ENCODE peak calls at places on chromosomes 7 and 10, in eight cellular contexts. T is fibroblast of lung, I is HepG2, G is astrocyte, L is K562, V is PC-9, N is neural progenitor cell, Y is H1. A is an unnamed sample.
A peak's percentile ranks its signal among the peaks of the same experiment; 100 is the strongest.

GRCh38 chr7:36127075-36127740 is 25.8 kb upstream of the EEPD1 start:
- DNase-seq in T (no peak), I (no peak), G (no peak), L (no peak), V (no peak), N (no peak), Y (no peak), A (no peak)

GRCh38 chr10:48890904-48891839 is 48.5 kb downstream of the LRRC18 start:
- DNase-seq in T (peak; percentile 5), I (no peak), G (no peak), L (no peak), V (no peak), N (peak; percentile 31), Y (no peak), A (no peak)

GRCh38 chr10:122112625-122113160 is 123.7 kb downstream of the TACC2 start:
- DNase-seq in T (peak; percentile 96), I (peak; percentile 77), G (peak; percentile 92), L (peak; percentile 22), V (peak; percentile 87), N (peak; percentile 93), Y (peak; percentile 80), A (peak; percentile 96)

GRCh38 chr7:101163281-101164070 is 1.9 kb downstream of the VGF start:
- DNase-seq in T (no peak), I (no peak), G (no peak), L (peak; percentile 74), V (peak; percentile 75), N (peak; percentile 63), Y (peak; percentile 82), A (no peak)

GRCh38 chr7:4025694-4026615 is 656.1 kb upstream of the FOXK1 start:
- DNase-seq in T (no peak), I (no peak), G (no peak), L (no peak), V (no peak), N (no peak), Y (no peak), A (no peak)

GRCh38 chr10:490256-490655 is 199.2 kb downstream of the DIP2C start:
- DNase-seq in T (peak; percentile 64), I (no peak), G (no peak), L (no peak), V (no peak), N (no peak), Y (no peak), A (no peak)

GRCh38 chr7:12436126-12436525 is 32.5 kb upstream of the VWDE start:
- DNase-seq in T (no peak), I (no peak), G (no peak), L (no peak), V (no peak), N (no peak), Y (no peak), A (no peak)

GRCh38 chr7:128833148-128833938 is 3.1 kb downstream of the FLNC start:
- DNase-seq in T (peak; percentile 91), I (no peak), G (peak; percentile 93), L (peak; percentile 89), V (peak; percentile 33), N (peak; percentile 69), Y (peak; percentile 66), A (peak; percentile 71)

GRCh38 chr7:34160261-34160752 is 255.0 kb downstream of the BMPER start:
- DNase-seq in T (peak; percentile 44), I (no peak), G (peak; percentile 90), L (no peak), V (no peak), N (no peak), Y (no peak), A (no peak)

GRCh38 chr7:28784166-28784870 is 173.8 kb downstream of the TRIL start:
- DNase-seq in T (peak; percentile 61), I (no peak), G (peak; percentile 94), L (no peak), V (no peak), N (peak; percentile 11), Y (no peak), A (peak; percentile 12)

GRCh38 chr7:28953628-28954027 is 4.5 kb downstream of the TRIL start:
- DNase-seq in T (peak; percentile 89), I (no peak), G (peak; percentile 71), L (no peak), V (no peak), N (no peak), Y (no peak), A (no peak)

GRCh38 chr10:21285742-21286311 is 239.7 kb downstream of the SKIDA1 start:
- DNase-seq in T (no peak), I (no peak), G (peak; percentile 49), L (no peak), V (no peak), N (no peak), Y (no peak), A (no peak)

GRCh38 chr7:47087866-47088265 is 494.0 kb downstream of the TNS3 start:
- DNase-seq in T (no peak), I (no peak), G (peak; percentile 47), L (no peak), V (no peak), N (no peak), Y (no peak), A (no peak)

GRCh38 chr7:151020231-151020630 is 4.1 kb downstream of the ATG9B start:
- DNase-seq in T (no peak), I (no peak), G (no peak), L (no peak), V (no peak), N (peak; percentile 77), Y (no peak), A (no peak)

GRCh38 chr7:1245596-1245995 is 12.9 kb downstream of the UNCX start:
- DNase-seq in T (no peak), I (no peak), G (no peak), L (no peak), V (peak; percentile 24), N (peak; percentile 41), Y (no peak), A (no peak)

GRCh38 chr7:1248077-1248458 is 15.4 kb downstream of the UNCX start:
- DNase-seq in T (no peak), I (no peak), G (no peak), L (no peak), V (no peak), N (peak; percentile 60), Y (no peak), A (no peak)

GRCh38 chr7:1247527-1248041 is 14.9 kb downstream of the UNCX start:
- DNase-seq in T (no peak), I (no peak), G (no peak), L (no peak), V (no peak), N (peak; percentile 87), Y (no peak), A (no peak)

GRCh38 chr7:1246170-1246870 is 13.6 kb downstream of the UNCX start:
- DNase-seq in T (no peak), I (no peak), G (no peak), L (no peak), V (no peak), N (peak; percentile 51), Y (no peak), A (no peak)

GRCh38 chr7:1246871-1247526 is 14.3 kb downstream of the UNCX start:
- DNase-seq in T (no peak), I (no peak), G (no peak), L (no peak), V (no peak), N (peak; percentile 34), Y (no peak), A (no peak)
- TF ChIP-seq EZH2 in T (peak; percentile 79), I (no peak), G (peak; percentile 98), L (no peak), V (no peak), N (peak; percentile 97), Y (peak; percentile 85), A (peak; percentile 98)

GRCh38 chr7:92732451-92733036 is 103.8 kb downstream of the CDK6 start:
- DNase-seq in T (no peak), I (no peak), G (no peak), L (no peak), V (no peak), N (no peak), Y (no peak), A (no peak)
- H4K20me1 ChIP-seq in T (no peaks in the 10 kb centered on the region), I (peaks cover 4% of the 10 kb centered on the region), G (peaks cover 30% of the 10 kb centered on the region), L (no peaks in the 10 kb centered on the region), V (no peaks in the 10 kb centered on the region), N (no peaks in the 10 kb centered on the region), Y (no peaks in the 10 kb centered on the region), A (no peaks in the 10 kb centered on the region)

GRCh38 chr7:72924417-72924747 is 513 bp upstream of the POM121 start:
- DNase-seq in T (no peak), I (no peak), G (no peak), L (no peak), V (no peak), N (no peak), Y (no peak), A (no peak)
- TF ChIP-seq EZH2 in T (no peak), I (no peak), G (no peak), L (no peak), V (no peak), N (no peak), Y (no peak), A (no peak)

DNA sequence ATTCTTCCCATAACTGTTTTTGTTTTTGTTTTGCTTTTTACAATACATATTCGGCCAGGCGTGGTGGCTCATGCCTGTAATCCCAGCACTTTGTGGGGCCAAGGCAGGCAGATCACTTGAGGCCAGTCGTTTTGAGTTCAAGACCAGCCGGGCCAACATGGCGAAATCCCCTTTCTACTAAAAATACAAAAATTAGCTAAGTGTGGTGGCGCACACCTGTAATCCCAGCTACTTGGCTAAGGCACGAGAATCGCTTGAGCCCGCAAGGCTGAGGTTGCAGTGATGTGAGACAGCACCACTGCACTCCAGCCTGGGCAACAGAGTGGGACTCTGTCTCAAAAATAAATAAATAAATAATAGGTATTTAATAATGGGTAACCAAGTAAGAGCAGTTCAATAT is 2.3 kb downstream of the TM9SF3 start:
- DNase-seq in T (no peak), I (no peak), G (no peak), L (no peak), V (no peak), N (no peak), Y (no peak), A (no peak)
- H4K20me1 ChIP-seq in T (peaks cover 5% of the 10 kb centered on the region), I (peaks cover 55% of the 10 kb centered on the region), G (peaks cover 64% of the 10 kb centered on the region), L (peaks cover 7% of the 10 kb centered on the region), V (peaks cover 57% of the 10 kb centered on the region), N (peaks cover 54% of the 10 kb centered on the region), Y (peaks cover 8% of the 10 kb centered on the region), A (peaks cover 64% of the 10 kb centered on the region)

GRCh38 chr7:154913645-154914579 is 89.0 kb downstream of the PAXIP1 start:
- DNase-seq in T (peak; percentile 66), I (peak; percentile 76), G (peak; percentile 16), L (peak; percentile 87), V (peak; percentile 84), N (peak; percentile 85), Y (peak; percentile 99), A (peak; percentile 91)
- TF ChIP-seq EZH2 in T (no peak), I (no peak), G (peak; percentile 21), L (no peak), V (no peak), N (no peak), Y (peak; percentile 52), A (no peak)